ENCODE peak calls at places on chromosomes 3 and 15, in eight cellular contexts. One of them, this sample, is unnamed.

GRCh38 chr15:32028921-32029320 is 1.4 kb upstream of the CHRNA7 start:
- DNase-seq in A172: no peak
- DNase-seq in left ventricle myocardium inferior: no peak
- DNase-seq in CD4-positive, alpha-beta T cell: no peak
- DNase-seq in GM12878: no peak
- DNase-seq in endodermal cell: peak
- DNase-seq in ecto neural progenitor cell: peak
- DNase-seq in type B pancreatic cell: no peak
- DNase-seq in this sample: no peak

GRCh38 chr3:132006605-132007204 is 28.1 kb downstream of the CPNE4 start:
- DNase-seq in A172: peak
- DNase-seq in type B pancreatic cell: no peak
- DNase-seq in CD4-positive, alpha-beta T cell: no peak
- DNase-seq in ecto neural progenitor cell: no peak
- DNase-seq in GM12878: no peak
- DNase-seq in endodermal cell: peak
- DNase-seq in left ventricle myocardium inferior: no peak
- DNase-seq in this sample: peak

GRCh38 chr15:52567886-52568568 is 803 bp downstream of the ARPP19 start:
- DNase-seq in CD4-positive, alpha-beta T cell: peak
- DNase-seq in A172: peak
- DNase-seq in GM12878: no peak
- DNase-seq in type B pancreatic cell: no peak
- DNase-seq in endodermal cell: peak
- DNase-seq in left ventricle myocardium inferior: no peak
- DNase-seq in ecto neural progenitor cell: peak
- DNase-seq in this sample: peak

GRCh38 chr3:112818289-112818688 is 28.4 kb downstream of the CD200R1L start:
- DNase-seq in left ventricle myocardium inferior: no peak
- DNase-seq in ecto neural progenitor cell: no peak
- DNase-seq in GM12878: no peak
- DNase-seq in CD4-positive, alpha-beta T cell: no peak
- DNase-seq in A172: no peak
- DNase-seq in type B pancreatic cell: no peak
- DNase-seq in endodermal cell: no peak
- DNase-seq in this sample: no peak

GRCh38 chr3:100089802-100090668 is 24.3 kb downstream of the FILIP1L start:
- DNase-seq in GM12878: no peak
- DNase-seq in type B pancreatic cell: no peak
- DNase-seq in CD4-positive, alpha-beta T cell: no peak
- DNase-seq in A172: peak
- DNase-seq in left ventricle myocardium inferior: no peak
- DNase-seq in endodermal cell: peak
- DNase-seq in ecto neural progenitor cell: no peak
- DNase-seq in this sample: no peak

GRCh38 chr15:31303434-31304073 is 23.1 kb upstream of the KLF13 start:
- DNase-seq in endodermal cell: peak
- DNase-seq in type B pancreatic cell: peak
- DNase-seq in ecto neural progenitor cell: peak
- DNase-seq in CD4-positive, alpha-beta T cell: no peak
- DNase-seq in A172: no peak
- DNase-seq in left ventricle myocardium inferior: peak
- DNase-seq in GM12878: no peak
- DNase-seq in this sample: peak

GRCh38 chr15:68586274-68586961 is 7.6 kb downstream of the CORO2B start:
- DNase-seq in type B pancreatic cell: no peak
- DNase-seq in GM12878: no peak
- DNase-seq in CD4-positive, alpha-beta T cell: no peak
- DNase-seq in endodermal cell: no peak
- DNase-seq in A172: peak
- DNase-seq in ecto neural progenitor cell: no peak
- DNase-seq in left ventricle myocardium inferior: no peak
- DNase-seq in this sample: no peak

GRCh38 chr3:38266810-38267209 is 1.2 kb downstream of the SLC22A13 start:
- DNase-seq in A172: no peak
- DNase-seq in ecto neural progenitor cell: no peak
- DNase-seq in GM12878: no peak
- DNase-seq in CD4-positive, alpha-beta T cell: no peak
- DNase-seq in type B pancreatic cell: no peak
- DNase-seq in left ventricle myocardium inferior: no peak
- DNase-seq in endodermal cell: no peak
- DNase-seq in this sample: no peak

GRCh38 chr3:119279101-119279554 is 15.1 kb upstream of the ARHGAP31 start:
- DNase-seq in CD4-positive, alpha-beta T cell: no peak
- DNase-seq in left ventricle myocardium inferior: peak
- DNase-seq in endodermal cell: peak
- DNase-seq in ecto neural progenitor cell: no peak
- DNase-seq in A172: no peak
- DNase-seq in GM12878: no peak
- DNase-seq in type B pancreatic cell: no peak
- DNase-seq in this sample: no peak

GRCh38 chr3:147937341-147937740 is 528.2 kb downstream of the ZIC1 start:
- DNase-seq in GM12878: no peak
- DNase-seq in type B pancreatic cell: no peak
- DNase-seq in CD4-positive, alpha-beta T cell: no peak
- DNase-seq in ecto neural progenitor cell: no peak
- DNase-seq in A172: no peak
- DNase-seq in endodermal cell: no peak
- DNase-seq in left ventricle myocardium inferior: no peak
- DNase-seq in this sample: no peak

GRCh38 chr15:52288051-52288942 is 7.3 kb downstream of the MYO5C start:
- DNase-seq in type B pancreatic cell: no peak
- DNase-seq in endodermal cell: no peak
- DNase-seq in ecto neural progenitor cell: no peak
- DNase-seq in CD4-positive, alpha-beta T cell: no peak
- DNase-seq in A172: no peak
- DNase-seq in GM12878: no peak
- DNase-seq in left ventricle myocardium inferior: no peak
- DNase-seq in this sample: no peak

GRCh38 chr15:40796508-40796907 is 10.4 kb upstream of the ZFYVE19 start:
- DNase-seq in type B pancreatic cell: no peak
- DNase-seq in endodermal cell: no peak
- DNase-seq in left ventricle myocardium inferior: no peak
- DNase-seq in GM12878: no peak
- DNase-seq in ecto neural progenitor cell: no peak
- DNase-seq in CD4-positive, alpha-beta T cell: no peak
- DNase-seq in A172: no peak
- DNase-seq in this sample: no peak

GRCh38 chr3:16441306-16441898 is 72.1 kb downstream of the RFTN1 start:
- DNase-seq in ecto neural progenitor cell: no peak
- DNase-seq in A172: no peak
- DNase-seq in endodermal cell: no peak
- DNase-seq in GM12878: no peak
- DNase-seq in type B pancreatic cell: no peak
- DNase-seq in CD4-positive, alpha-beta T cell: no peak
- DNase-seq in left ventricle myocardium inferior: no peak
- DNase-seq in this sample: no peak

GRCh38 chr3:24254649-24255048 is 240.0 kb downstream of the THRB start:
- DNase-seq in GM12878: no peak
- DNase-seq in endodermal cell: no peak
- DNase-seq in ecto neural progenitor cell: no peak
- DNase-seq in CD4-positive, alpha-beta T cell: no peak
- DNase-seq in A172: peak
- DNase-seq in left ventricle myocardium inferior: no peak
- DNase-seq in type B pancreatic cell: no peak
- DNase-seq in this sample: no peak

GRCh38 chr3:187594272-187594671 is 75.9 kb downstream of the SST start:
- DNase-seq in endodermal cell: peak
- DNase-seq in GM12878: no peak
- DNase-seq in ecto neural progenitor cell: no peak
- DNase-seq in type B pancreatic cell: no peak
- DNase-seq in A172: no peak
- DNase-seq in left ventricle myocardium inferior: no peak
- DNase-seq in CD4-positive, alpha-beta T cell: no peak
- DNase-seq in this sample: no peak

GRCh38 chr3:64340636-64341240 is 115.5 kb upstream of the PRICKLE2 start:
- DNase-seq in left ventricle myocardium inferior: no peak
- DNase-seq in A172: peak
- DNase-seq in CD4-positive, alpha-beta T cell: no peak
- DNase-seq in ecto neural progenitor cell: no peak
- DNase-seq in type B pancreatic cell: no peak
- DNase-seq in endodermal cell: peak
- DNase-seq in GM12878: no peak
- DNase-seq in this sample: no peak

GRCh38 chr3:41716391-41716910 is 245.5 kb downstream of the ULK4 start:
- DNase-seq in ecto neural progenitor cell: no peak
- DNase-seq in endodermal cell: no peak
- DNase-seq in GM12878: no peak
- DNase-seq in type B pancreatic cell: no peak
- DNase-seq in left ventricle myocardium inferior: no peak
- DNase-seq in CD4-positive, alpha-beta T cell: no peak
- DNase-seq in A172: no peak
- DNase-seq in this sample: no peak

GRCh38 chr3:72727207-72727606 is 121.0 kb downstream of the SHQ1 start:
- DNase-seq in GM12878: no peak
- DNase-seq in endodermal cell: no peak
- DNase-seq in left ventricle myocardium inferior: no peak
- DNase-seq in A172: no peak
- DNase-seq in ecto neural progenitor cell: no peak
- DNase-seq in type B pancreatic cell: no peak
- DNase-seq in CD4-positive, alpha-beta T cell: no peak
- DNase-seq in this sample: no peak

GRCh38 chr3:171379281-171379680 is 80.9 kb downstream of the TNIK start:
- DNase-seq in endodermal cell: no peak
- DNase-seq in left ventricle myocardium inferior: no peak
- DNase-seq in A172: no peak
- DNase-seq in GM12878: no peak
- DNase-seq in ecto neural progenitor cell: no peak
- DNase-seq in CD4-positive, alpha-beta T cell: no peak
- DNase-seq in type B pancreatic cell: no peak
- DNase-seq in this sample: no peak

GRCh38 chr3:183185696-183186095 is 23.2 kb upstream of the LAMP3 start:
- DNase-seq in endodermal cell: no peak
- DNase-seq in type B pancreatic cell: no peak
- DNase-seq in left ventricle myocardium inferior: no peak
- DNase-seq in ecto neural progenitor cell: no peak
- DNase-seq in CD4-positive, alpha-beta T cell: no peak
- DNase-seq in A172: peak
- DNase-seq in GM12878: peak
- DNase-seq in this sample: no peak

GRCh38 chr3:60884005-60884404 is 367.2 kb downstream of the FHIT start:
- DNase-seq in left ventricle myocardium inferior: no peak
- DNase-seq in endodermal cell: no peak
- DNase-seq in type B pancreatic cell: no peak
- DNase-seq in CD4-positive, alpha-beta T cell: no peak
- DNase-seq in ecto neural progenitor cell: no peak
- DNase-seq in A172: no peak
- DNase-seq in GM12878: no peak
- DNase-seq in this sample: no peak